ENCODE peak calls at places on chromosomes 1 and 21, in four cellular contexts. One of them, this sample, is unnamed.

GRCh38 chr1:65068202-65069011 is 79.6 kb upstream of the AK4 start:
- DNase-seq in activated T-cell treated with anti-CD3 and anti-CD28 coated beads, Interleukin-2, amount 50 U/mL, for 48 hours: peak; percentile 43
- DNase-seq in activated naive CD4-positive, alpha-beta T cell treated with Interleukin-2 at 50 U/mL for 16 hours: peak; percentile 22
- DNase-seq in HCEC 1CT: no peak
- DNase-seq in this sample: no peak

GRCh38 chr1:239722080-239722479 is 335.7 kb downstream of the CHRM3 start:
- DNase-seq in activated naive CD4-positive, alpha-beta T cell treated with Interleukin-2 at 50 U/mL for 16 hours: no peak
- DNase-seq in activated T-cell treated with anti-CD3 and anti-CD28 coated beads, Interleukin-2, amount 50 U/mL, for 48 hours: no peak
- DNase-seq in HCEC 1CT: no peak
- DNase-seq in this sample: no peak

GRCh38 chr1:209937996-209938959 is at the start of gene SYT14:
- DNase-seq in HCEC 1CT: no peak
- DNase-seq in activated naive CD4-positive, alpha-beta T cell treated with Interleukin-2 at 50 U/mL for 16 hours: no peak
- DNase-seq in activated T-cell treated with anti-CD3 and anti-CD28 coated beads, Interleukin-2, amount 50 U/mL, for 48 hours: no peak
- DNase-seq in this sample: peak; percentile 74

GRCh38 chr1:227374846-227375245 is 56.6 kb upstream of the CDC42BPA start:
- DNase-seq in HCEC 1CT: no peak
- DNase-seq in activated naive CD4-positive, alpha-beta T cell treated with Interleukin-2 at 50 U/mL for 16 hours: no peak
- DNase-seq in activated T-cell treated with anti-CD3 and anti-CD28 coated beads, Interleukin-2, amount 50 U/mL, for 48 hours: no peak
- DNase-seq in this sample: no peak

GRCh38 chr1:24119859-24120756 is 8.2 kb upstream of the MYOM3 start:
- DNase-seq in HCEC 1CT: no peak
- DNase-seq in activated naive CD4-positive, alpha-beta T cell treated with Interleukin-2 at 50 U/mL for 16 hours: no peak
- DNase-seq in activated T-cell treated with anti-CD3 and anti-CD28 coated beads, Interleukin-2, amount 50 U/mL, for 48 hours: no peak
- DNase-seq in this sample: peak; percentile 13

GRCh38 chr21:9758888-9759287 is 762.5 kb upstream of the TPTE start:
- DNase-seq in activated naive CD4-positive, alpha-beta T cell treated with Interleukin-2 at 50 U/mL for 16 hours: no peak
- DNase-seq in HCEC 1CT: no peak
- DNase-seq in activated T-cell treated with anti-CD3 and anti-CD28 coated beads, Interleukin-2, amount 50 U/mL, for 48 hours: no peak
- DNase-seq in this sample: no peak

GRCh38 chr1:109149874-109150601 is 36.1 kb downstream of the ELAPOR1 start:
- DNase-seq in activated T-cell treated with anti-CD3 and anti-CD28 coated beads, Interleukin-2, amount 50 U/mL, for 48 hours: no peak
- DNase-seq in HCEC 1CT: no peak
- DNase-seq in activated naive CD4-positive, alpha-beta T cell treated with Interleukin-2 at 50 U/mL for 16 hours: no peak
- DNase-seq in this sample: no peak

GRCh38 chr1:54872041-54872342 is 15.0 kb downstream of the DHCR24 start:
- DNase-seq in activated naive CD4-positive, alpha-beta T cell treated with Interleukin-2 at 50 U/mL for 16 hours: no peak
- DNase-seq in HCEC 1CT: no peak
- DNase-seq in activated T-cell treated with anti-CD3 and anti-CD28 coated beads, Interleukin-2, amount 50 U/mL, for 48 hours: no peak
- DNase-seq in this sample: no peak

GRCh38 chr1:147717051-147717705 is 43.2 kb downstream of the GJA5 start:
- DNase-seq in HCEC 1CT: no peak
- DNase-seq in activated T-cell treated with anti-CD3 and anti-CD28 coated beads, Interleukin-2, amount 50 U/mL, for 48 hours: no peak
- DNase-seq in activated naive CD4-positive, alpha-beta T cell treated with Interleukin-2 at 50 U/mL for 16 hours: no peak
- DNase-seq in this sample: peak; percentile 100

GRCh38 chr21:43343095-43343991 is 83.6 kb downstream of the SIK1 start:
- DNase-seq in activated naive CD4-positive, alpha-beta T cell treated with Interleukin-2 at 50 U/mL for 16 hours: no peak
- DNase-seq in activated T-cell treated with anti-CD3 and anti-CD28 coated beads, Interleukin-2, amount 50 U/mL, for 48 hours: no peak
- DNase-seq in HCEC 1CT: no peak
- DNase-seq in this sample: peak; percentile 69

GRCh38 chr1:7010534-7011200 is 225.4 kb downstream of the CAMTA1 start:
- DNase-seq in HCEC 1CT: no peak
- DNase-seq in activated T-cell treated with anti-CD3 and anti-CD28 coated beads, Interleukin-2, amount 50 U/mL, for 48 hours: no peak
- DNase-seq in activated naive CD4-positive, alpha-beta T cell treated with Interleukin-2 at 50 U/mL for 16 hours: no peak
- DNase-seq in this sample: no peak

GRCh38 chr1:17156108-17156507 is 36.9 kb upstream of the PADI2 start:
- DNase-seq in activated naive CD4-positive, alpha-beta T cell treated with Interleukin-2 at 50 U/mL for 16 hours: no peak
- DNase-seq in activated T-cell treated with anti-CD3 and anti-CD28 coated beads, Interleukin-2, amount 50 U/mL, for 48 hours: no peak
- DNase-seq in HCEC 1CT: peak; percentile 7
- DNase-seq in this sample: no peak

GRCh38 chr1:226628624-226629155 is 80.1 kb downstream of the STUM start:
- DNase-seq in activated naive CD4-positive, alpha-beta T cell treated with Interleukin-2 at 50 U/mL for 16 hours: no peak
- DNase-seq in HCEC 1CT: no peak
- DNase-seq in activated T-cell treated with anti-CD3 and anti-CD28 coated beads, Interleukin-2, amount 50 U/mL, for 48 hours: no peak
- DNase-seq in this sample: peak; percentile 73

GRCh38 chr1:22284906-22285544 is 142.1 kb upstream of the WNT4 start:
- DNase-seq in activated T-cell treated with anti-CD3 and anti-CD28 coated beads, Interleukin-2, amount 50 U/mL, for 48 hours: no peak
- DNase-seq in HCEC 1CT: no peak
- DNase-seq in activated naive CD4-positive, alpha-beta T cell treated with Interleukin-2 at 50 U/mL for 16 hours: no peak
- DNase-seq in this sample: no peak

GRCh38 chr1:30950053-30950452 is 41.5 kb upstream of the SDC3 start:
- DNase-seq in activated naive CD4-positive, alpha-beta T cell treated with Interleukin-2 at 50 U/mL for 16 hours: no peak
- DNase-seq in HCEC 1CT: no peak
- DNase-seq in activated T-cell treated with anti-CD3 and anti-CD28 coated beads, Interleukin-2, amount 50 U/mL, for 48 hours: no peak
- DNase-seq in this sample: peak; percentile 42

GRCh38 chr1:29286194-29286767 is 50.0 kb downstream of the PTPRU start:
- DNase-seq in activated naive CD4-positive, alpha-beta T cell treated with Interleukin-2 at 50 U/mL for 16 hours: no peak
- DNase-seq in activated T-cell treated with anti-CD3 and anti-CD28 coated beads, Interleukin-2, amount 50 U/mL, for 48 hours: no peak
- DNase-seq in HCEC 1CT: no peak
- DNase-seq in this sample: no peak

This sample was measured in DMS153.